ENCODE peak calls at places on chromosomes 12 and 14, in ten cellular contexts. W is fibroblast of lung; C is CD8-positive, alpha-beta memory T cell; O is sigmoid colon; Z is heart left ventricle; D is spleen; I is endodermal cell; S is MM.1S; N is endothelial cell of umbilical vein; U is aorta. T is an unnamed sample.
A peak's percentile ranks its signal among the peaks of the same experiment; 100 is the strongest.

GRCh38 chr12:10940389-10940788 is 1.3 kb upstream of the TAS2R14 start:
- DNase-seq in W (peak; percentile 20), C (no peak), O (no peak), Z (no peak), D (no peak), I (no peak), S (no peak), N (no peak), U (no peak), T (no peak)

GRCh38 chr14:104036250-104036649 is 49.2 kb upstream of the ASPG start:
- DNase-seq in W (no peak), C (no peak), O (no peak), Z (no peak), D (no peak), I (no peak), S (no peak), N (no peak), U (no peak), T (no peak)

GRCh38 chr14:32382704-32383103 is 53.6 kb downstream of the AKAP6 start:
- DNase-seq in W (peak; percentile 50), C (no peak), O (no peak), Z (peak; percentile 20), D (no peak), I (peak; percentile 56), S (peak; percentile 10), N (no peak), U (no peak), T (no peak)

GRCh38 chr14:50792634-50793068 is 38.3 kb downstream of the NIN start:
- DNase-seq in W (no peak), C (no peak), O (no peak), Z (no peak), D (no peak), I (no peak), S (no peak), N (no peak), U (no peak), T (no peak)

GRCh38 chr12:89603678-89604077 is 77.8 kb upstream of the POC1B start:
- DNase-seq in W (no peak), C (no peak), O (no peak), Z (no peak), D (no peak), I (no peak), S (no peak), N (no peak), U (no peak), T (no peak)

GRCh38 chr14:101529079-101529478 is 32.2 kb upstream of the DIO3 start:
- DNase-seq in W (no peak), C (no peak), O (no peak), Z (no peak), D (no peak), I (no peak), S (no peak), N (no peak), U (no peak), T (no peak)

GRCh38 chr14:37056473-37056872 is 115.9 kb downstream of the SLC25A21 start:
- DNase-seq in W (peak; percentile 37), C (no peak), O (no peak), Z (no peak), D (no peak), I (no peak), S (no peak), N (peak; percentile 18), U (no peak), T (no peak)

GRCh38 chr14:76352639-76353281 is 23.2 kb upstream of the ESRRB start:
- DNase-seq in W (peak; percentile 34), C (peak; percentile 22), O (no peak), Z (peak; percentile 56), D (peak; percentile 81), I (peak; percentile 95), S (peak; percentile 24), N (peak; percentile 37), U (peak; percentile 88), T (peak; percentile 87)

GRCh38 chr14:100711493-100711892 is 15.2 kb upstream of the DLK1 start:
- DNase-seq in W (no peak), C (no peak), O (no peak), Z (no peak), D (peak; percentile 83), I (no peak), S (no peak), N (peak; percentile 64), U (no peak), T (peak; percentile 64)

GRCh38 chr12:69933115-69933552 is 108.1 kb downstream of the MYRFL start:
- DNase-seq in W (no peak), C (no peak), O (no peak), Z (no peak), D (no peak), I (peak; percentile 95), S (no peak), N (no peak), U (no peak), T (no peak)

GRCh38 chr12:102535306-102535705 is 54.9 kb upstream of the IGF1 start:
- DNase-seq in W (no peak), C (no peak), O (no peak), Z (no peak), D (no peak), I (no peak), S (no peak), N (no peak), U (no peak), T (no peak)

GRCh38 chr14:89032086-89032649 is 207.7 kb downstream of the TTC8 start:
- DNase-seq in W (no peak), C (no peak), O (no peak), Z (no peak), D (no peak), I (peak; percentile 67), S (no peak), N (no peak), U (no peak), T (no peak)

GRCh38 chr12:89648211-89648930 is 60.3 kb downstream of the ATP2B1 start:
- DNase-seq in W (peak; percentile 60), C (no peak), O (no peak), Z (no peak), D (no peak), I (peak; percentile 89), S (no peak), N (no peak), U (no peak), T (no peak)

GRCh38 chr14:57725399-57726077 is 140.4 kb downstream of the SLC35F4 start:
- DNase-seq in W (no peak), C (no peak), O (no peak), Z (no peak), D (no peak), I (no peak), S (no peak), N (peak; percentile 70), U (no peak), T (no peak)

GRCh38 chr12:50986961-50987737 is 34.8 kb downstream of the HIGD1C start:
- DNase-seq in W (peak; percentile 81), C (peak; percentile 30), O (peak; percentile 71), Z (peak; percentile 50), D (no peak), I (peak; percentile 84), S (peak; percentile 81), N (peak; percentile 81), U (no peak), T (no peak)

DNA sequence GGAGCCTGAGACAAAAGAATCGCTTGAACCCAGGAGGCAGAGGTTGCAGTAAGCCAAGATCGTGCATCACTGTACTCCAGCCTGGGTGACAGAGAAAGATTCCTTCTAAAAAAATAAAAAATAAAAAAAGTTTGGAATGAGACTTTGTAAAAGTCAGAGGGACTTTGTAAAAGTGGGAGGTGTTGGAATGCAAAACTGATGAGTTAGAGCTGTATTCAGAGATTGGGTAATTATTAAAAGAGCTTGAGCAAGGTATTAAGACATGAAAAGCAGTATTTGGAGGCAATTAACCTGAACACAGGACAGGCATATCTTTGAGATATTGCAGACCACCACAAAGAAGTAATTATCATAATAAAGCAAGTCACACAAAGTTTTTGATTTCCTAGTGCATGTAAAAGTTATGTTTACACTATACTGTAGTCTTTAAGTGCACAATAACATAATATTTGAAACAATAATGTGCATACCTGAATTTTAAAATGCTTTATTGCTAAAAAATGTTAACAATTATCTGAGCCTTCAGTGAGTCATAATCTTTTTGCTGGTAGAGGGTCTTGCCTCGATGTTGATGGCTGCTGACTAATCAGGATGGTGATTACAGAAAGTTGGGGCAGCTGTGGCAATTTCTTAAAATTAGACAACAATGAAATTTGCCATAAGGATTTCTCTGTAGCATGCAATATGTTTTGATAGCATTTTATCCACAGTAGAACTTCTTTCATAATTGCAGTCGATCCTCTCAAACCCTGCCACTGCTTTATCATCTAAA is 33.1 kb downstream of the PHLDA1 start:
- DNase-seq in W (no peak), C (no peak), O (no peak), Z (no peak), D (no peak), I (no peak), S (no peak), N (no peak), U (no peak), T (no peak)
- H3K4me1 ChIP-seq in W (no peaks in the 10 kb centered on the region), C (no peaks in the 10 kb centered on the region), O (no peaks in the 10 kb centered on the region), Z (no peaks in the 10 kb centered on the region), D (peaks cover 4% of the 10 kb centered on the region), I (no peaks in the 10 kb centered on the region), S (peaks cover 3% of the 10 kb centered on the region), N (peaks cover 39% of the 10 kb centered on the region), U (no peaks in the 10 kb centered on the region), T (peaks cover 2% of the 10 kb centered on the region)

DNA sequence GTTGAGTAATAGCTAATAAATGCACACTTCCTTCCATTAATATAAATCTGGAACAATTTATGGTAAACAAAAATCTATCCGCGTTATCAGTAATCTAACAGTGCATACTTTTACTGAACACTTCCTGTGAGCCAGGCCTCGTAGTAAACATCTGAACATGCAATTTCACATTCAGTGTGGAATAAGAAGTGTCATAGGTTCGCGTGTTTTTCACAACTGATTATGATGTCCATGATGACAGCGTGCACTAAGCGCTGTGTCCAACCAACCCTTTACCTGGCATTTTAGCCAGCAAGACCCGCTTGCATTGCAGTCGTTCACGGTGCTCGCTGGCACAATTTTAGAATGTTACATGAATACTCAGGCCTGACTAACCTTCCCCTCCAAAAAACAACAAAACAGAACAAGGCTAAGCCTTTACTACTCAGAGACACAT is 2.1 kb downstream of the PNMA1 start:
- DNase-seq in W (no peak), C (peak; percentile 26), O (no peak), Z (no peak), D (no peak), I (no peak), S (no peak), N (peak; percentile 51), U (no peak), T (no peak)
- H3K4me3 ChIP-seq in W (peak overlapping the region; percentile 91), C (peak overlapping the region; percentile 75), O (peak overlapping the region; percentile 66), Z (peak overlapping the region; percentile 94), D (peak overlapping the region; percentile 92), I (peak overlapping the region; percentile 97), S (no peak overlapping the region), N (peak overlapping the region; percentile 15), U (peak overlapping the region; percentile 59), T (peak overlapping the region; percentile 51)

DNA sequence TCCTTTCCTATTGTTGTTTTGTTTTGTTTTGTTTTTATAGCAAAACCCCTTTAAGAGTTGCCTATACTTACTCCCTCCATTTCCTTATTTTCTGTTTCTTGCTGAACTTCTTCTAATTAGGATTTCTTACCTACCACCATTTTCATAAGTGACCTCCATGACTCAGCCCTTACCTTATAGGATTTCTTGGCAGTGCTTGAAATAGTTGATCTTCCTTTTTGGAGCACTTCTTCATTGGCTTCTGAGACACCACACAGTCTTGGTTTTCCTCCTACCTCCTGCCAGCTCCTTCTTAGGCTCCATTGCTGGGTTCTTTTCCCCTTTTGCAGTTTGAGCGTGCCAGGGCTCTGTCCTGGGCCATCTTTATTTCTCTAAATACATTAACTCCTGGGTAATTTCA is 23.4 kb upstream of the EID3 start:
- DNase-seq in W (no peak), C (no peak), O (no peak), Z (no peak), D (no peak), I (no peak), S (no peak), N (no peak), U (no peak), T (no peak)
- H3K27ac ChIP-seq in W (peak overlapping the region; percentile 83), C (no peak overlapping the region), O (peak overlapping the region; percentile 72), Z (no peak overlapping the region), D (no peak overlapping the region), I (no peak overlapping the region), S (no peak overlapping the region), N (peak overlapping the region; percentile 95), U (peak overlapping the region; percentile 53), T (no peak overlapping the region)

GRCh38 chr12:46774011-46774633 is 51.7 kb downstream of the SLC38A4 start:
- DNase-seq in W (peak; percentile 61), C (no peak), O (no peak), Z (no peak), D (no peak), I (no peak), S (no peak), N (no peak), U (no peak), T (no peak)
- H3K4me1 ChIP-seq in W (peaks cover 20% of the 10 kb centered on the region), C (no peaks in the 10 kb centered on the region), O (no peaks in the 10 kb centered on the region), Z (peaks cover 11% of the 10 kb centered on the region), D (no peaks in the 10 kb centered on the region), I (no peaks in the 10 kb centered on the region), S (no peaks in the 10 kb centered on the region), N (no peaks in the 10 kb centered on the region), U (peaks cover 2% of the 10 kb centered on the region), T (no peaks in the 10 kb centered on the region)